ENCODE peak calls at places on chromosome 22, in four cellular contexts. A is PC-3, P is globus pallidus, E is anterior cingulate cortex. H is an unnamed sample.

GRCh38 chr22:41742918-41743317 is 43.6 kb downstream of the MEI1 start:
- DNase-seq in A (no peak), P (no peak), E (no peak), H (no peak)

GRCh38 chr22:30829901-30830550 is 135.4 kb downstream of the OSBP2 start:
- DNase-seq in A (peak), P (no peak), E (no peak), H (peak)

GRCh38 chr22:19382240-19382639 is 49.3 kb downstream of the HIRA start:
- DNase-seq in A (no peak), P (no peak), E (no peak), H (no peak)

GRCh38 chr22:27405672-27406388 is 395.7 kb downstream of the MN1 start:
- DNase-seq in A (peak), P (no peak), E (peak), H (peak)

GRCh38 chr22:43925433-43926348 is 2.1 kb downstream of the PNPLA3 start:
- DNase-seq in A (no peak), P (no peak), E (no peak), H (peak)

GRCh38 chr22:44003776-44004460 is 20.2 kb upstream of the PARVB start:
- DNase-seq in A (no peak), P (no peak), E (no peak), H (no peak)

GRCh38 chr22:36457688-36458450 is 23.6 kb downstream of the TXN2 start:
- DNase-seq in A (no peak), P (no peak), E (no peak), H (no peak)

GRCh38 chr22:24137595-24137994 is 43.7 kb upstream of the SUSD2 start:
- DNase-seq in A (no peak), P (no peak), E (no peak), H (no peak)

GRCh38 chr22:18068381-18068988 is 9.3 kb upstream of the PEX26 start:
- DNase-seq in A (no peak), P (no peak), E (no peak), H (peak)

GRCh38 chr22:17938484-17938924 is 85.9 kb downstream of the MICAL3 start:
- DNase-seq in A (no peak), P (no peak), E (no peak), H (no peak)

GRCh38 chr22:40757071-40757470 is 62.1 kb downstream of the SLC25A17 start:
- DNase-seq in A (peak), P (no peak), E (no peak), H (peak)

GRCh38 chr22:24473278-24473677 is 21.9 kb upstream of the UPB1 start:
- DNase-seq in A (no peak), P (no peak), E (no peak), H (no peak)

GRCh38 chr22:44746836-44747519 is 5.4 kb upstream of the ARHGAP8 start:
- DNase-seq in A (no peak), P (no peak), E (no peak), H (peak)

GRCh38 chr22:37775785-37776638 is 31.7 kb upstream of the GCAT start:
- DNase-seq in A (peak), P (no peak), E (no peak), H (peak)

GRCh38 chr22:30574095-30574981 is at the start of gene GAL3ST1:
- DNase-seq in A (no peak), P (peak), E (peak), H (no peak)

H was measured in bronchial epithelial cell.